ENCODE peak calls at places on chromosomes 6 and 20, in seven cellular contexts. One of them, this sample, is unnamed.

GRCh38 chr20:52974155-52974554 is 2.0 kb downstream of the TSHZ2 start:
- DNase-seq in cardiac muscle cell: peak
- DNase-seq in lung: no peak
- DNase-seq in kidney: no peak
- DNase-seq in lower lobe of right lung: no peak
- DNase-seq in uterus: no peak
- DNase-seq in heart left ventricle: no peak
- DNase-seq in this sample: no peak

GRCh38 chr6:143058987-143059386 is 1.7 kb upstream of the AIG1 start:
- DNase-seq in uterus: no peak
- DNase-seq in lung: no peak
- DNase-seq in lower lobe of right lung: no peak
- DNase-seq in kidney: no peak
- DNase-seq in cardiac muscle cell: no peak
- DNase-seq in heart left ventricle: no peak
- DNase-seq in this sample: no peak

GRCh38 chr6:153028963-153029362 is 26.5 kb upstream of the MTRF1L start:
- DNase-seq in heart left ventricle: no peak
- DNase-seq in lower lobe of right lung: no peak
- DNase-seq in cardiac muscle cell: no peak
- DNase-seq in uterus: no peak
- DNase-seq in kidney: no peak
- DNase-seq in lung: no peak
- DNase-seq in this sample: no peak

GRCh38 chr6:135054238-135054574 is 416 bp downstream of the HBS1L start:
- DNase-seq in heart left ventricle: no peak
- DNase-seq in lung: no peak
- DNase-seq in cardiac muscle cell: peak
- DNase-seq in lower lobe of right lung: no peak
- DNase-seq in uterus: no peak
- DNase-seq in kidney: no peak
- DNase-seq in this sample: no peak

GRCh38 chr6:30722280-30723112 is 2.3 kb downstream of the TUBB start:
- DNase-seq in heart left ventricle: peak
- DNase-seq in lower lobe of right lung: peak
- DNase-seq in cardiac muscle cell: peak
- DNase-seq in kidney: peak
- DNase-seq in uterus: peak
- DNase-seq in lung: peak
- DNase-seq in this sample: no peak

GRCh38 chr6:81750201-81750600 is 2.3 kb downstream of the TENT5A start:
- DNase-seq in lower lobe of right lung: no peak
- DNase-seq in uterus: no peak
- DNase-seq in kidney: no peak
- DNase-seq in lung: no peak
- DNase-seq in heart left ventricle: no peak
- DNase-seq in cardiac muscle cell: no peak
- DNase-seq in this sample: no peak

GRCh38 chr6:34736838-34737237 is 20.5 kb upstream of the SNRPC start:
- DNase-seq in uterus: no peak
- DNase-seq in cardiac muscle cell: no peak
- DNase-seq in heart left ventricle: no peak
- DNase-seq in lower lobe of right lung: no peak
- DNase-seq in lung: no peak
- DNase-seq in kidney: no peak
- DNase-seq in this sample: no peak

GRCh38 chr20:1707588-1708449 is 50.2 kb upstream of the SIRPG start:
- DNase-seq in heart left ventricle: no peak
- DNase-seq in lower lobe of right lung: no peak
- DNase-seq in kidney: no peak
- DNase-seq in lung: peak
- DNase-seq in cardiac muscle cell: no peak
- DNase-seq in uterus: no peak
- DNase-seq in this sample: no peak

GRCh38 chr6:133544419-133544818 is 303.3 kb downstream of the EYA4 start:
- DNase-seq in lung: no peak
- DNase-seq in heart left ventricle: no peak
- DNase-seq in kidney: no peak
- DNase-seq in uterus: no peak
- DNase-seq in lower lobe of right lung: no peak
- DNase-seq in cardiac muscle cell: no peak
- DNase-seq in this sample: no peak

GRCh38 chr6:105374010-105374420 is 28.9 kb downstream of the PREP start:
- DNase-seq in heart left ventricle: no peak
- DNase-seq in lung: peak
- DNase-seq in cardiac muscle cell: peak
- DNase-seq in kidney: no peak
- DNase-seq in lower lobe of right lung: peak
- DNase-seq in uterus: no peak
- DNase-seq in this sample: peak

GRCh38 chr20:31811198-31811597 is 8.0 kb upstream of the MYLK2 start:
- DNase-seq in uterus: no peak
- DNase-seq in heart left ventricle: no peak
- DNase-seq in kidney: no peak
- DNase-seq in cardiac muscle cell: no peak
- DNase-seq in lower lobe of right lung: no peak
- DNase-seq in lung: no peak
- DNase-seq in this sample: no peak
- H3K27ac ChIP-seq in uterus: peak
- H3K27ac ChIP-seq in heart left ventricle: peak
- H3K27ac ChIP-seq in kidney: no peak
- H3K27ac ChIP-seq in cardiac muscle cell: no peak
- H3K27ac ChIP-seq in lower lobe of right lung: no peak
- H3K27ac ChIP-seq in lung: no peak
- H3K27ac ChIP-seq in this sample: no peak

DNA sequence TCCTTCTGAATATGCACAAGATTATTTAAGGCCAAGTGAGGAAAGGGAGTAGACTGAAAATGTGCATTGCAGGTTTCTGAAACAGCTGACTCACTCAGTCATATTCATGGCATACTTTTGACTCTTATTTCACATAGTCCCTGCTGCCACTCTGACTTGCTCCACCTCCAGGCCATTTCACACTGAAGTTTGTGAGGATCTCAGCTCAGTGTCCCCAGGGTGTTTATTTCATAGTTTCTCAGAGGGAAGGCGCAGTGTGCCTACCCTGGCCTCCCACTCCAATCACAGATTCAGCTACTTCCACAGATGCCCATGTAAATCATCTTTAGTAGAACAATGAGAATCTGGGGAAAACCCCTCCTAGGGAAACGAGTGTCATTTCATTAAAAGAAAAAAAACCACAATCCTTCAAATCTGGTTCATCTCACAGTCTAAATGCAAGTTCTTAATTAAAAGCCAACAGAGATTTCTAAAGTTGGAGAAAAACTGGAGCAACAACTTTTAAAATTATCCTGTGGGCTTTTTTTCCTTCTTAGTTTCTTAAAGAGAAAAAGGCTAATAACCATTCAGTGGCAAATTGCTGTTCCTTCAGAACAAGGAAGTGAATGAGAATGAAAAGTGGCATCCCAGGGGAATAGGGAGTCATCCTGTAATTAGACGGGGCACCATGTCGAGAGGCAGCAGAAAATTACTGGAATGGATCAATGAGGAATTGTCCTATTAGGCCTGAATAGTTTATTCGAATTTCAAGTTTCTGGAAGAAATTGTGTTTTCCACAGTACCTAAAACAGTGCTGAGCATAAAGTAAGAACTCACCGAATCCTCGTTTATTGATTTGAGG is 133.6 kb downstream of the TFAP2B start:
- DNase-seq in lung: no peak
- DNase-seq in kidney: no peak
- DNase-seq in cardiac muscle cell: no peak
- DNase-seq in heart left ventricle: no peak
- DNase-seq in lower lobe of right lung: no peak
- DNase-seq in uterus: no peak
- DNase-seq in this sample: no peak
- H3K27ac ChIP-seq in lung: no peak
- H3K27ac ChIP-seq in kidney: no peak
- H3K27ac ChIP-seq in cardiac muscle cell: no peak
- H3K27ac ChIP-seq in heart left ventricle: no peak
- H3K27ac ChIP-seq in lower lobe of right lung: no peak
- H3K27ac ChIP-seq in uterus: no peak
- H3K27ac ChIP-seq in this sample: no peak

DNA sequence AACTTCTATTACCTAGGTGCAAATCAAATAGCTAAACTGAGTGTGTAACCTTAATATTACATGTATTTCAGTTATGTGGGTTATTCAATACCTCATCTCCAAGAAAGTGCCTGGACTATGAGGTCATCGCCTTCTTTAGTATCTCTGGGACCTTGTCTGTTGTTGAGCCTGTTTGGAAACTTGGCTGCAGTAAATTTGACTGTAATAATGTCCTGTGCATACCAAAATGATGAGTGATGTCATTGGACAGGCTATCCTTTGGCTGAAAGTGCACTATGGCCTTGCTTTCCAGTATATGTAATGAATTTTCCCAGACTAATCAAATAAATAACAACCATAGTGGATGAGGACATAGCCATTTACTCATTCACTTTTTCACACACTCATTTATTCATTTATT is 455.1 kb downstream of the ADGRB3 start:
- DNase-seq in lower lobe of right lung: no peak
- DNase-seq in cardiac muscle cell: peak
- DNase-seq in lung: no peak
- DNase-seq in kidney: no peak
- DNase-seq in heart left ventricle: no peak
- DNase-seq in uterus: no peak
- DNase-seq in this sample: no peak
- H3K27ac ChIP-seq in lower lobe of right lung: no peak
- H3K27ac ChIP-seq in cardiac muscle cell: no peak
- H3K27ac ChIP-seq in lung: no peak
- H3K27ac ChIP-seq in kidney: no peak
- H3K27ac ChIP-seq in heart left ventricle: no peak
- H3K27ac ChIP-seq in uterus: no peak
- H3K27ac ChIP-seq in this sample: no peak

GRCh38 chr6:13249817-13250216 is 78.5 kb downstream of the TBC1D7 start:
- DNase-seq in uterus: no peak
- DNase-seq in cardiac muscle cell: no peak
- DNase-seq in kidney: no peak
- DNase-seq in heart left ventricle: no peak
- DNase-seq in lung: no peak
- DNase-seq in lower lobe of right lung: no peak
- DNase-seq in this sample: no peak

GRCh38 chr6:13248053-13248452 is 80.3 kb downstream of the TBC1D7 start:
- DNase-seq in lung: no peak
- DNase-seq in heart left ventricle: no peak
- DNase-seq in kidney: no peak
- DNase-seq in cardiac muscle cell: peak
- DNase-seq in lower lobe of right lung: no peak
- DNase-seq in uterus: no peak
- DNase-seq in this sample: peak

GRCh38 chr6:13248549-13248948 is 79.8 kb downstream of the TBC1D7 start:
- DNase-seq in lower lobe of right lung: no peak
- DNase-seq in lung: no peak
- DNase-seq in cardiac muscle cell: no peak
- DNase-seq in heart left ventricle: no peak
- DNase-seq in kidney: no peak
- DNase-seq in uterus: no peak
- DNase-seq in this sample: no peak

GRCh38 chr6:13248953-13249432 is 79.3 kb downstream of the TBC1D7 start:
- DNase-seq in heart left ventricle: no peak
- DNase-seq in cardiac muscle cell: no peak
- DNase-seq in uterus: no peak
- DNase-seq in lower lobe of right lung: no peak
- DNase-seq in kidney: no peak
- DNase-seq in lung: no peak
- DNase-seq in this sample: no peak

DNA sequence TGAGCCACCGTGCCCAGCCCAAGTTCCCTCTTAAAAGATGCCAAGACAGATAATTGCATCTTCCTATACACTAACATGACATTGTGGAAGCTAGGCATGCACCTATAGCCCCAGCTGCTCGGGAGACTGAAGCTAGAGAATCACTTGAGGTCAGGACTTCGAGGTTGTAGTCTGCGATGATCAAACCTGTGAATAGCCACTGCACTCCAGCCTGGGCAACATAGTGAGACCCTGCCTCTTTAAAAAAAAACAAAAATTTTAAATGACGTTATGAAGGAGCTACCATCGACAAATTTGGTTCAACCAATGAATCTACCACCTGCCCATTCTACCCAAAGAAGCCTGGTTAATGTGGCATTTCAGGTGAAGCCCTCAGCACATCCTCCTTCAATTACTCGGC is 80.7 kb downstream of the TBC1D7 start:
- DNase-seq in cardiac muscle cell: no peak
- DNase-seq in lower lobe of right lung: no peak
- DNase-seq in uterus: no peak
- DNase-seq in kidney: no peak
- DNase-seq in lung: no peak
- DNase-seq in heart left ventricle: no peak
- DNase-seq in this sample: no peak
- H3K27ac ChIP-seq in cardiac muscle cell: no peak
- H3K27ac ChIP-seq in lower lobe of right lung: no peak
- H3K27ac ChIP-seq in uterus: no peak
- H3K27ac ChIP-seq in kidney: no peak
- H3K27ac ChIP-seq in lung: no peak
- H3K27ac ChIP-seq in heart left ventricle: no peak
- H3K27ac ChIP-seq in this sample: peak

GRCh38 chr20:37314617-37315292 is 25.3 kb downstream of the MANBAL start:
- DNase-seq in kidney: peak
- DNase-seq in heart left ventricle: no peak
- DNase-seq in lung: no peak
- DNase-seq in cardiac muscle cell: peak
- DNase-seq in lower lobe of right lung: no peak
- DNase-seq in uterus: peak
- DNase-seq in this sample: no peak
- H3K27ac ChIP-seq in kidney: peak
- H3K27ac ChIP-seq in heart left ventricle: peak
- H3K27ac ChIP-seq in lung: peak
- H3K27ac ChIP-seq in cardiac muscle cell: peak
- H3K27ac ChIP-seq in lower lobe of right lung: peak
- H3K27ac ChIP-seq in uterus: peak
- H3K27ac ChIP-seq in this sample: peak

GRCh38 chr6:149266659-149267058 is 50.9 kb upstream of the TAB2 start:
- DNase-seq in heart left ventricle: no peak
- DNase-seq in kidney: no peak
- DNase-seq in lung: no peak
- DNase-seq in lower lobe of right lung: no peak
- DNase-seq in uterus: no peak
- DNase-seq in cardiac muscle cell: no peak
- DNase-seq in this sample: no peak
- H3K27ac ChIP-seq in heart left ventricle: no peak
- H3K27ac ChIP-seq in kidney: no peak
- H3K27ac ChIP-seq in lung: no peak
- H3K27ac ChIP-seq in lower lobe of right lung: no peak
- H3K27ac ChIP-seq in uterus: no peak
- H3K27ac ChIP-seq in cardiac muscle cell: no peak
- H3K27ac ChIP-seq in this sample: no peak

GRCh38 chr6:5597413-5597812 is 336.1 kb downstream of the FARS2 start:
- DNase-seq in lower lobe of right lung: no peak
- DNase-seq in heart left ventricle: no peak
- DNase-seq in uterus: no peak
- DNase-seq in cardiac muscle cell: no peak
- DNase-seq in kidney: no peak
- DNase-seq in lung: no peak
- DNase-seq in this sample: no peak
- H3K27ac ChIP-seq in lower lobe of right lung: no peak
- H3K27ac ChIP-seq in heart left ventricle: no peak
- H3K27ac ChIP-seq in uterus: no peak
- H3K27ac ChIP-seq in cardiac muscle cell: no peak
- H3K27ac ChIP-seq in kidney: no peak
- H3K27ac ChIP-seq in lung: no peak
- H3K27ac ChIP-seq in this sample: no peak